ENCODE peak calls at places on chromosomes 13 and 19, in four cellular contexts. W is heart left ventricle, U is Peyer's patch, H is mucosa of descending colon. K is an unnamed sample. For H3K9me3, the result is how much of the 10 kb centered on the place peaks cover.

GRCh38 chr19:15663245-15663644 is 9.6 kb upstream of the CYP4F12 start:
- DNase-seq in W (no peak), H (no peak), U (no peak), K (no peak)

GRCh38 chr19:28485300-28485699 is 727.7 kb downstream of the UQCRFS1 start:
- DNase-seq in W (peak), U (no peak), H (peak), K (peak)

GRCh38 chr19:4415352-4415751 is 12.9 kb downstream of the CHAF1A start:
- DNase-seq in U (no peak), W (no peak), H (no peak), K (no peak)

GRCh38 chr19:30165228-30165813 is 206.9 kb upstream of the ZNF536 start:
- DNase-seq in W (no peak), H (no peak), U (no peak), K (no peak)

GRCh38 chr13:21138561-21138960 is 37.8 kb downstream of the SKA3 start:
- DNase-seq in H (no peak), U (no peak), W (no peak), K (no peak)

GRCh38 chr13:94181461-94182107 is 297.9 kb downstream of the DCT start:
- DNase-seq in H (no peak), W (no peak), U (no peak), K (no peak)

GRCh38 chr13:110407531-110407930 is 100.4 kb downstream of the COL4A2 start:
- DNase-seq in U (no peak), W (no peak), H (no peak), K (no peak)

GRCh38 chr13:40164137-40164536 is 502.3 kb downstream of the FOXO1 start:
- DNase-seq in W (no peak), H (no peak), U (no peak), K (no peak)

DNA sequence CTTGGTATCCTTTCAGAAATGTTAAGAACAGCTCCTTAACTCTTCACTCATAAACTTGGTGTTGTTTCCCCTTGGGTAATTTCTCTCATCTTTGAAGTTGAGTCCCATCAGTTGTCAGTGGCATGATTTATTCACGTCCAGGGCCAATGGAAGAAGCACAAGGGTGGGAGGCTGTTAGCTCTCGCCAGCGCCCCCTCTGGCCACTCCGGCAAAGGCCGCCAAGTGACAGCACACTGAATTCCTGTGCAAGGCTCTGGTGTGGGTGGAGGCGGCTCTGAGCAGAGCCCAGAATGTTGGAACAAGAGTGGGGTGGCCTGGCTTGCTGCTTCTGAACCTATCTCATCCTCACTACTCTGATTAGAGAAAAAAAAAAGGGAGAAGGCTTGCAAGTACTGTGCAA is 13.1 kb upstream of the MEDAG start:
- DNase-seq in H (peak), W (no peak), U (no peak), K (no peak)
- TF ChIP-seq CTCF in H (no peak), W (peak), U (no peak), K (peak)

DNA sequence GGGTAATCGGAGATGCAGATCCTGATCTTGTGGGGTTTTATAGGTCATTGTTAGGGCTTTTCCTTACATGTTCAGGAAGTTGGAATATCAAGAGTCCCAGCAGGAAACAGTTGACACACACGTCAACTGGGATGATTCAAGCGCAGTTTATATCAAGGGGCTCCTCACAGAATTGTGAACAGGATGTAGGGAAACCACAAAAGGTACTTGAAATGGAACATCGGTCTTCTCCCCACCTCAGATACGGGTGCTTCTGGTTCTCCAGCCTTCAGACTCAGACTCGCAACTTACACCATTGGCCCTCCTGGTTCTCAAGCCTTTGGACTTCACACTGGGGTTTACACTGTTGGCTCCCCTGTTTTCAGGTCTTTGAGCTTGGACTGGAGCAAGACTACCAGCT is 19.5 kb downstream of the ZNF557 start:
- DNase-seq in H (no peak), W (no peak), U (no peak), K (no peak)
- H3K9me3 ChIP-seq in H (half or more), W (half or more), U (half or more), K (half or more)

DNA sequence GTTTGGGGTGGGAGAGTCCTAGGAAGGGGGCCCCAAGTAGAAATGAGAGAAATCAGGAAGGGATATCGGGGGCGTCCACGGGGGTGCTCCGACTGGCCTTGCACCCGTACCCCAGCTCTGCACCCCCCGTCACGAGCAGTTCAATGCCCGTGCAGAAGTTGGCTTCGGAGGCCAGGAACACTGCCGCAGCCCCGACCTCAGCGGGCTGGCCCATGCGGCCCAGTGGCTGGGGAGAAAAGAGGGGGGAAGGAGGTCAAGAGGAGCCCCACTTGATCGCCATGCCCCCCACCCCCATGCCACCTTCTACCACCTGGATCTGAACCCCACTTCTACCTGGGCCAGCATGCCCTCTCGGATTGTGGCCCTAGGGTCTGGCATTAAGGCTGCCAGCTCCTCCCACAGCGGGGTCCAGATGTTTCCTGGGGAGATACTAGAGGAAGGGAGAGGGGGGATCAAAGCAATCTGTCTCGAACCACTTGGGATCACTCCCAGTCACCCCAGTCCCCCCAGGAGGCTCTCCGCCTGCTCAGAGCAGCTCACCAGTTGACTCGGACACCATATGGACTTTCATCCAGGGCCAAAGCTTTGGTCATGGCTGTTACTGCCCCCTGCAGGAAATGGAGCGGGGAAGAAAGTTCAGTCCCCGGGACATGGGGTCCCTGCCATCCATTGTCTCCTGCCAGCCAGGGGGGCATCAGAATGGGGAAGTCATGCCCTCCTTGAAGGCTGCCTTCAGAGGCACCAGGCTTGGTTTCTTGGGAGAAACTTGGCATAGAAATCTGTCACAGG is 2.5 kb upstream of the BCAT2 start:
- DNase-seq in U (no peak), W (no peak), H (no peak), K (no peak)
- TF ChIP-seq CTCF in U (no peak), W (no peak), H (no peak), K (no peak)

GRCh38 chr13:26772531-26772930 is 11.9 kb upstream of the GPR12 start:
- DNase-seq in U (no peak), W (no peak), H (no peak), K (no peak)

DNA sequence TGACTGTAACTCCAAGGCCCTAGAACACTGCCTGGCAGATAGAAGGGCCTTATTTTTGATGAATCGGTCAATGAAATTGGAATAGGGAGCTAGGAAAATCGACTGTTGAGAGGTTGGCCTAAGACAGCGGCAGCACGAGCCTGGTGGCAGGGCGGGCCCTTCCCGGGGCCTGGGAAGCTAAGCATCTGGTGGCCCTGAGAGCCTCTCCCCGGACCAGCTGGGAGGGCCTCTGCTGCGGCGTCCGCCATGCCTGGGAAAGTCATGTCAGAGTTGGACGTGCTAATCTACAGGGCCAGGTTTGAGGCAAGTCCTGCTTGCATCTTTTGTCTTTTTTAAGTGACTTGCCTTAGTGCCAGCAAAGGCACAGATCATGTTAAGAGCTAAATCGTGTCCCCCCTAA is 11.2 kb upstream of the GPR12 start:
- DNase-seq in H (no peak), W (no peak), U (no peak), K (no peak)
- H3K9me3 ChIP-seq in H (under half), W (under half), U (under half), K (under half)

GRCh38 chr13:87570669-87571068 is 100.5 kb upstream of the SLITRK5 start:
- DNase-seq in W (no peak), H (no peak), U (no peak), K (no peak)
- TF ChIP-seq CTCF in W (no peak), H (no peak), U (no peak), K (no peak)

GRCh38 chr19:41050426-41050825 is 37.8 kb upstream of the CYP2A13 start:
- DNase-seq in W (no peak), H (no peak), U (no peak), K (no peak)
- H3K9me3 ChIP-seq in W (under half), H (under half), U (under half), K (under half)

DNA sequence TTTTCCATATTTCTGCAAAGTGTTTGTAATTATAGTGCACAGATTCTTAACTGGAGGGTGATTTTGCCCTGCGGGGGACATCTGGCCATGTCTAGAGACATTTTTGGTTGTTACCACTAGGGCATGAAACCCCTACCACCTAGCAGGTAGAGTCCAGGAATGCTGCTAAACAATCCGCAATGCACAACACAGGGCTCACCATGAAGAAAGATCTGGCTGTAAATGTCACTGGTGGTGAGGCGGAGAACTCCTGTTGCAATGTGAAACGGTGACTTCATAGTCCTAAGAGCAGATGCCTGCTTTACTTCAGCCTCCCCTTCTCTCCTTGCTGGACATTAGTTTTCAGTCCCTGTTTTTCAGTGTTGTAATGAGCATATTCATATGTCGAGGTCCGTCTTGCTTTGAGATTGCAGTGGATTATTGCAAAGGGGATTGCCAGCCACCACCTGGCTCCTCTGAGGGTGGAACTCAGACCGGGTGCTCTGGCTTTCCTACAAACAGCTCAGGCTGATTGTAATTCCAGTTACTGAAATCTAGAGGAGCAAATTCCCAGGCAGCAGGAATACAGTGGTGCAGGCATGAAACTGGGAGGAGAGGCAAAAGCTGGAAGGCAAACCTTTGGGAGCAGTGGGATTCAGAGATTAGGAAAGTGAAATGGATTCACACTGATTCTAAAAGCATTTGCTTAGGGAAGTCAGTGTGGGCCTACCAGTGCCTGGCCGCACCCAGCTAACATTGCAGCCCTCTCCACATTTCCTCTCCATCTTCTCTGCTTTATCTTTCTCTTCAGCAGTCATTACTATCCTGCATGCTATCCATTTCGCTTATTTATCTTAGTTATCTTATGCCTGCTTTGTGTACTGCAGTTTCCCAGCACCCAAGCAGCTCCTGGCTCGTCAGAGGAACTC is 76.1 kb upstream of the PCDH8 start:
- DNase-seq in H (no peak), W (no peak), U (no peak), K (no peak)
- TF ChIP-seq CTCF in H (no peak), W (no peak), U (no peak), K (no peak)

GRCh38 chr19:50061650-50062049 is 35.8 kb downstream of the ZNF473 start:
- DNase-seq in H (no peak), W (no peak), U (no peak), K (no peak)
- H3K9me3 ChIP-seq in H (under half), W (under half), U (under half), K (under half)

DNA sequence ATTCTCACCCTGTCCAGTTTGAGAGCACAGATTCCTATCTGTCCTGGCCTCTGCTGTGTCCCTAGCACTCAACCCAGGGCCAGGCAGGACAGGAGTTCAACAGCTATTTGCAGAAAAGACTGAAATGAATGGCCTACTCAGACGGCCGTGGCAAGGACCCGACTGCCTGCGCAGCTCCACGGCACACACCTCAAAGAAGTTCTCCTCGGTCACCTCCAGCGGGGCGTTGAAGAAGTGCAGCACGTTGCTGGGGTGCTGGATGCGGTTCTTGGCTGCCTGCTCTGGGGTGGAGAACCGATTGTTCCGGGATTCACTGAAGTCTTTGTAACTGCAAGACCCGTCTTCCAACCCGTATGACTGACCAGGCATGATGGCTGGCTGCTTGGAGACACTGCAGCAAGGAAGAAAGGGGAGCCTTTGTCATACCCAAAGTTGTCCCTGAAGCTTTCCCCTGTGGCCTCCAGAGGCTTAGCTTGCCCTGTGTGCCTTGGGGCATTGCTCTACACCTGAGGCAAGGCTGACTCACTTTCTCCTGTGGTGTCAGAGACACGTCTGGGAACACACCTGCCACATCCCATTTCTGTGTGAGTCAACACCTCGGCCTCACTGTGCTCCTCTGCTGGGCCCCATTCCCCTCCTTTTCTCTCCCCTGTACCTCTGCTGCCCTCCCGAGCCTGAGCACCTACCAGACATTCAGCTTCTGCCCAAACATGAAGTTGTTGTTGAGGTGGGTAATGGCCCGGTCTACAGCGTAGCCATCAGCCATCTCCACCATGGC is 6.8 kb upstream of the ECH1 start:
- DNase-seq in H (no peak), U (no peak), W (no peak), K (no peak)
- TF ChIP-seq CTCF in H (no peak), U (no peak), W (no peak), K (no peak)

DNA sequence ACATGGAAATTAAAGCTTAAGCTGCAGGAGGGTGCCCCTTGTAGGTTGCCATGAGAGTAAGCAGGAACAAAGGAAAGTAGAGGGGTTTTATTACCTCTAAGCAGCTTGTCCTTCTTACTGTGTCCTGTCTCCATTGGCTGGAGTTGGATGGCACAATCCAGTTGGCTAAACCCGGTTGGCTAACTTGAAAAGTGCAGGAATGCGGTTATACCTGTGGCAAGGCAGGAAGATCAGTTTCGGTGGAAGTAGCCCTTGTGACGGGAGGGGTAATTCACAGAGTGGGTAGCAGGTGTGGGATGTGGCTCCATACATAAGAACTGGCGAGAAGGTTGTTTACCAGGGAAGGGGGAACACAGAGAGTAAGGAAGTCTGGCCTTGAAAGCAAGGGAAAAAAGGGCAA is 3.2 kb downstream of the ZNF726 start:
- DNase-seq in H (no peak), U (no peak), W (no peak), K (peak)
- H3K9me3 ChIP-seq in H (under half), U (under half), W (under half), K (under half)